ENCODE peak calls at places on chromosomes 7 and 10, in ten cellular contexts. F is pancreas; X is right lobe of liver; Y is PC-3; L is CD8-positive, alpha-beta T cell; C is SK-N-SH treated with all-trans-retinoic acid at 6 μM for 48 hours; A is foreskin keratinocyte; I is upper lobe of left lung; M is HepG2; Q is Right ventricle myocardium superior. J is an unnamed sample.

GRCh38 chr7:81187768-81188167 is 268.9 kb upstream of the SEMA3C start:
- ATAC-seq in F (no peak), X (no peak), Y (no peak), L (no peak), C (no peak), A (no peak), I (peak; percentile 69), M (no peak), Q (peak; percentile 26), J (no peak)

GRCh38 chr7:42244828-42245227 is 7.8 kb upstream of the GLI3 start:
- ATAC-seq in F (no peak), X (no peak), Y (peak; percentile 99), L (no peak), C (no peak), A (peak; percentile 56), I (peak; percentile 38), M (no peak), Q (peak; percentile 48), J (no peak)

GRCh38 chr7:147990079-147990478 is 600.5 kb upstream of the C7orf33 start:
- ATAC-seq in F (no peak), X (no peak), Y (no peak), L (no peak), C (no peak), A (no peak), I (no peak), M (no peak), Q (no peak), J (no peak)

GRCh38 chr10:1347525-1347924 is 291.3 kb downstream of the WDR37 start:
- ATAC-seq in F (no peak), X (no peak), Y (no peak), L (no peak), C (no peak), A (no peak), I (peak; percentile 19), M (no peak), Q (no peak), J (no peak)

GRCh38 chr7:20651960-20652544 is 36.6 kb downstream of the ABCB5 start:
- ATAC-seq in F (no peak), X (no peak), Y (peak; percentile 54), L (no peak), C (peak; percentile 42), A (peak; percentile 36), I (peak; percentile 14), M (no peak), Q (no peak), J (no peak)

GRCh38 chr10:30155401-30155800 is 96.0 kb upstream of the JCAD start:
- ATAC-seq in F (no peak), X (peak; percentile 77), Y (no peak), L (no peak), C (no peak), A (no peak), I (no peak), M (no peak), Q (peak; percentile 18), J (no peak)

GRCh38 chr7:30149640-30150272 is 15.0 kb downstream of the MTURN start:
- ATAC-seq in F (peak; percentile 36), X (no peak), Y (no peak), L (no peak), C (no peak), A (no peak), I (no peak), M (no peak), Q (no peak), J (no peak)

GRCh38 chr7:33845991-33846509 is 59.3 kb upstream of the BMPER start:
- ATAC-seq in F (peak; percentile 28), X (no peak), Y (peak; percentile 42), L (no peak), C (peak; percentile 71), A (no peak), I (no peak), M (no peak), Q (peak; percentile 68), J (no peak)

GRCh38 chr10:127888526-127889312 is 4.0 kb downstream of the CLRN3 start:
- ATAC-seq in F (no peak), X (no peak), Y (no peak), L (no peak), C (no peak), A (no peak), I (no peak), M (no peak), Q (no peak), J (no peak)

GRCh38 chr10:113153493-113154127 is 203.6 kb downstream of the TCF7L2 start:
- ATAC-seq in F (no peak), X (peak; percentile 40), Y (no peak), L (no peak), C (no peak), A (no peak), I (peak; percentile 77), M (no peak), Q (peak; percentile 45), J (no peak)

GRCh38 chr10:62011558-62011957 is 110.1 kb downstream of the ARID5B start:
- ATAC-seq in F (no peak), X (no peak), Y (peak; percentile 39), L (no peak), C (no peak), A (no peak), I (no peak), M (no peak), Q (no peak), J (no peak)

GRCh38 chr10:27601519-27601918 is 97.4 kb downstream of the RAB18 start:
- ATAC-seq in F (no peak), X (peak; percentile 77), Y (no peak), L (no peak), C (no peak), A (no peak), I (no peak), M (peak; percentile 92), Q (peak; percentile 56), J (no peak)

J was measured in activated T-helper 17 cell treated with anti-CD3 and anti-CD28 coated beads, Interleukin-2, amount 50 U/mL, for 72 hours.